ENCODE peak calls at places on chromosomes 1 and 21, in seven cellular contexts. O, E, C, L, X, N and T are unnamed samples.
A peak's percentile ranks its signal among the peaks of the same experiment; 100 is the strongest.

GRCh38 chr1:21638531-21639341 is 30.4 kb downstream of the RAP1GAP start:
- DNase-seq in O (peak; percentile 0), E (no peak), C (no peak), L (peak; percentile 22), X (no peak), N (no peak), T (peak; percentile 46)

GRCh38 chr1:158931055-158931737 is at the start of gene PYHIN1:
- DNase-seq in O (no peak), E (no peak), C (no peak), L (no peak), X (peak; percentile 81), N (no peak), T (no peak)

GRCh38 chr1:155979525-155980343 is 1.4 kb upstream of the ARHGEF2 start:
- DNase-seq in O (no peak), E (no peak), C (no peak), L (no peak), X (no peak), N (no peak), T (no peak)

GRCh38 chr1:92797961-92798360 is 13.1 kb upstream of the EVI5 start:
- DNase-seq in O (no peak), E (no peak), C (no peak), L (peak; percentile 55), X (no peak), N (no peak), T (no peak)

GRCh38 chr1:232622981-232623380 is 7.0 kb downstream of the SIPA1L2 start:
- DNase-seq in O (no peak), E (no peak), C (no peak), L (peak; percentile 47), X (no peak), N (peak; percentile 37), T (no peak)

GRCh38 chr1:18190598-18190997 is 83.0 kb downstream of the IGSF21 start:
- DNase-seq in O (no peak), E (no peak), C (no peak), L (no peak), X (no peak), N (no peak), T (no peak)

GRCh38 chr1:14915356-14916054 is 238.0 kb upstream of the TMEM51 start:
- DNase-seq in O (peak; percentile 4), E (peak; percentile 52), C (peak; percentile 46), L (peak; percentile 22), X (peak; percentile 1), N (peak; percentile 34), T (peak; percentile 11)

GRCh38 chr1:199723557-199723956 is 304.0 kb upstream of the NR5A2 start:
- DNase-seq in O (no peak), E (no peak), C (no peak), L (no peak), X (no peak), N (no peak), T (no peak)

GRCh38 chr1:11563560-11564069 is 84.7 kb downstream of the DISP3 start:
- DNase-seq in O (peak; percentile 3), E (peak; percentile 87), C (no peak), L (no peak), X (no peak), N (peak; percentile 77), T (peak; percentile 78)

GRCh38 chr1:165958306-165958705 is 130.9 kb downstream of the UCK2 start:
- DNase-seq in O (no peak), E (no peak), C (no peak), L (no peak), X (no peak), N (no peak), T (no peak)

GRCh38 chr1:56788102-56788501 is 31.1 kb downstream of the FYB2 start:
- DNase-seq in O (no peak), E (no peak), C (no peak), L (no peak), X (no peak), N (peak; percentile 66), T (no peak)

GRCh38 chr21:36126166-36126565 is 8.7 kb upstream of the CBR3 start:
- DNase-seq in O (no peak), E (no peak), C (no peak), L (no peak), X (no peak), N (no peak), T (no peak)

GRCh38 chr21:28608646-28609045 is 384.0 kb downstream of the LTN1 start:
- DNase-seq in O (no peak), E (no peak), C (no peak), L (no peak), X (no peak), N (no peak), T (no peak)

GRCh38 chr1:46133181-46133658 is 791 bp upstream of the PIK3R3 start:
- DNase-seq in O (no peak), E (peak; percentile 90), C (no peak), L (no peak), X (no peak), N (no peak), T (no peak)

GRCh38 chr1:226406401-226406881 is 1.5 kb downstream of the PARP1 start:
- DNase-seq in O (peak; percentile 33), E (no peak), C (no peak), L (peak; percentile 1), X (peak; percentile 61), N (peak; percentile 22), T (no peak)

GRCh38 chr1:245749053-245749452 is 594.3 kb downstream of the KIF26B start:
- DNase-seq in O (no peak), E (no peak), C (no peak), L (no peak), X (no peak), N (no peak), T (no peak)

GRCh38 chr1:178241057-178241456 is 147.2 kb downstream of the RASAL2 start:
- DNase-seq in O (no peak), E (no peak), C (no peak), L (peak; percentile 62), X (no peak), N (no peak), T (no peak)

GRCh38 chr1:158691907-158692306 is 5.4 kb upstream of the SPTA1 start:
- DNase-seq in O (no peak), E (no peak), C (no peak), L (no peak), X (no peak), N (no peak), T (no peak)

GRCh38 chr1:232868793-232869491 is 63.7 kb downstream of the MAP10 start:
- DNase-seq in O (no peak), E (no peak), C (no peak), L (peak; percentile 95), X (peak; percentile 83), N (peak; percentile 65), T (peak; percentile 29)

GRCh38 chr1:197553281-197553680 is 222.0 kb downstream of the DENND1B start:
- DNase-seq in O (no peak), E (no peak), C (no peak), L (no peak), X (no peak), N (no peak), T (no peak)

GRCh38 chr1:234212764-234213406 is 160.4 kb upstream of the COA6 start:
- DNase-seq in O (no peak), E (peak; percentile 35), C (no peak), L (peak; percentile 52), X (peak; percentile 4), N (peak; percentile 76), T (peak; percentile 59)

GRCh38 chr1:6234502-6235295 is 1.1 kb downstream of the ICMT start:
- DNase-seq in O (no peak), E (no peak), C (no peak), L (peak; percentile 10), X (peak; percentile 26), N (no peak), T (no peak)

GRCh38 chr1:201024251-201024998 is 911 bp upstream of the KIF21B start:
- DNase-seq in O (no peak), E (no peak), C (no peak), L (no peak), X (no peak), N (no peak), T (no peak)

GRCh38 chr1:200258447-200259375 is 151.1 kb downstream of the ZNF281 start:
- DNase-seq in O (no peak), E (peak; percentile 25), C (no peak), L (peak; percentile 25), X (peak; percentile 41), N (peak; percentile 16), T (peak; percentile 9)

GRCh38 chr1:27968692-27969091 is 8.9 kb downstream of the XKR8 start:
- DNase-seq in O (no peak), E (no peak), C (no peak), L (peak; percentile 84), X (no peak), N (no peak), T (no peak)

GRCh38 chr1:47873332-47873731 is 123.9 kb downstream of the TRABD2B start:
- DNase-seq in O (no peak), E (no peak), C (no peak), L (no peak), X (no peak), N (no peak), T (no peak)

GRCh38 chr21:41895643-41896493 is 16.7 kb upstream of the PRDM15 start:
- DNase-seq in O (peak; percentile 62), E (no peak), C (peak; percentile 56), L (peak; percentile 41), X (no peak), N (no peak), T (no peak)

GRCh38 chr1:199404191-199404590 is 623.3 kb upstream of the NR5A2 start:
- DNase-seq in O (no peak), E (no peak), C (no peak), L (peak; percentile 60), X (no peak), N (no peak), T (no peak)

GRCh38 chr21:34599534-34600101 is 15.3 kb downstream of the RCAN1 start:
- DNase-seq in O (no peak), E (no peak), C (no peak), L (no peak), X (no peak), N (no peak), T (no peak)